ENCODE peak calls at places on chromosome 22, in six cellular contexts. One of them, this sample, is unnamed.

GRCh38 chr22:26285632-26286031 is 116.4 kb downstream of the SEZ6L start:
- DNase-seq in mesothelial cell of epicardium: no peak
- DNase-seq in bronchial epithelial cell: no peak
- DNase-seq in type B pancreatic cell: no peak
- DNase-seq in tibial nerve: no peak
- DNase-seq in activated CD8-positive, alpha-beta T cell treated with anti-CD3 and anti-CD28 coated beads for 36 hours: no peak
- DNase-seq in this sample: no peak

GRCh38 chr22:32880061-32880460 is 78.6 kb downstream of the TIMP3 start:
- DNase-seq in activated CD8-positive, alpha-beta T cell treated with anti-CD3 and anti-CD28 coated beads for 36 hours: no peak
- DNase-seq in bronchial epithelial cell: peak
- DNase-seq in tibial nerve: no peak
- DNase-seq in type B pancreatic cell: no peak
- DNase-seq in mesothelial cell of epicardium: no peak
- DNase-seq in this sample: no peak

GRCh38 chr22:36244522-36245391 is 5.4 kb upstream of the APOL2 start:
- DNase-seq in type B pancreatic cell: no peak
- DNase-seq in bronchial epithelial cell: no peak
- DNase-seq in activated CD8-positive, alpha-beta T cell treated with anti-CD3 and anti-CD28 coated beads for 36 hours: no peak
- DNase-seq in tibial nerve: peak
- DNase-seq in mesothelial cell of epicardium: no peak
- DNase-seq in this sample: no peak

GRCh38 chr22:45772726-45773125 is 101.1 kb downstream of the ATXN10 start:
- DNase-seq in bronchial epithelial cell: no peak
- DNase-seq in type B pancreatic cell: no peak
- DNase-seq in tibial nerve: no peak
- DNase-seq in activated CD8-positive, alpha-beta T cell treated with anti-CD3 and anti-CD28 coated beads for 36 hours: no peak
- DNase-seq in mesothelial cell of epicardium: no peak
- DNase-seq in this sample: no peak

GRCh38 chr22:20264614-20265452 is 3.3 kb downstream of the RTN4R start:
- DNase-seq in bronchial epithelial cell: no peak
- DNase-seq in mesothelial cell of epicardium: no peak
- DNase-seq in type B pancreatic cell: no peak
- DNase-seq in tibial nerve: no peak
- DNase-seq in activated CD8-positive, alpha-beta T cell treated with anti-CD3 and anti-CD28 coated beads for 36 hours: no peak
- DNase-seq in this sample: no peak

GRCh38 chr22:32900856-32901255 is 99.4 kb downstream of the TIMP3 start:
- DNase-seq in bronchial epithelial cell: peak
- DNase-seq in activated CD8-positive, alpha-beta T cell treated with anti-CD3 and anti-CD28 coated beads for 36 hours: no peak
- DNase-seq in type B pancreatic cell: no peak
- DNase-seq in tibial nerve: no peak
- DNase-seq in mesothelial cell of epicardium: no peak
- DNase-seq in this sample: no peak

GRCh38 chr22:22834204-22834603 is 53.4 kb upstream of the IGLL5 start:
- DNase-seq in type B pancreatic cell: no peak
- DNase-seq in bronchial epithelial cell: no peak
- DNase-seq in activated CD8-positive, alpha-beta T cell treated with anti-CD3 and anti-CD28 coated beads for 36 hours: no peak
- DNase-seq in mesothelial cell of epicardium: no peak
- DNase-seq in tibial nerve: no peak
- DNase-seq in this sample: no peak

GRCh38 chr22:28736296-28737155 is 5.1 kb downstream of the CHEK2 start:
- DNase-seq in tibial nerve: no peak
- DNase-seq in bronchial epithelial cell: no peak
- DNase-seq in type B pancreatic cell: no peak
- DNase-seq in mesothelial cell of epicardium: no peak
- DNase-seq in activated CD8-positive, alpha-beta T cell treated with anti-CD3 and anti-CD28 coated beads for 36 hours: no peak
- DNase-seq in this sample: no peak

GRCh38 chr22:18095101-18095805 is 15.4 kb upstream of the TUBA8 start:
- DNase-seq in mesothelial cell of epicardium: no peak
- DNase-seq in bronchial epithelial cell: no peak
- DNase-seq in type B pancreatic cell: no peak
- DNase-seq in activated CD8-positive, alpha-beta T cell treated with anti-CD3 and anti-CD28 coated beads for 36 hours: peak
- DNase-seq in tibial nerve: no peak
- DNase-seq in this sample: no peak

GRCh38 chr22:46195487-46196165 is 45.3 kb downstream of the PPARA start:
- DNase-seq in type B pancreatic cell: no peak
- DNase-seq in mesothelial cell of epicardium: no peak
- DNase-seq in activated CD8-positive, alpha-beta T cell treated with anti-CD3 and anti-CD28 coated beads for 36 hours: no peak
- DNase-seq in tibial nerve: no peak
- DNase-seq in bronchial epithelial cell: no peak
- DNase-seq in this sample: no peak

GRCh38 chr22:33524511-33525270 is 395.6 kb downstream of the LARGE1 start:
- DNase-seq in type B pancreatic cell: no peak
- DNase-seq in activated CD8-positive, alpha-beta T cell treated with anti-CD3 and anti-CD28 coated beads for 36 hours: no peak
- DNase-seq in tibial nerve: no peak
- DNase-seq in bronchial epithelial cell: no peak
- DNase-seq in mesothelial cell of epicardium: no peak
- DNase-seq in this sample: no peak

GRCh38 chr22:37328017-37328416 is 45.7 kb downstream of the CYTH4 start:
- DNase-seq in bronchial epithelial cell: peak
- DNase-seq in mesothelial cell of epicardium: no peak
- DNase-seq in tibial nerve: no peak
- DNase-seq in activated CD8-positive, alpha-beta T cell treated with anti-CD3 and anti-CD28 coated beads for 36 hours: no peak
- DNase-seq in type B pancreatic cell: no peak
- DNase-seq in this sample: no peak

GRCh38 chr22:20771918-20772625 is 1.8 kb upstream of the SERPIND1 start:
- DNase-seq in type B pancreatic cell: no peak
- DNase-seq in tibial nerve: no peak
- DNase-seq in activated CD8-positive, alpha-beta T cell treated with anti-CD3 and anti-CD28 coated beads for 36 hours: no peak
- DNase-seq in mesothelial cell of epicardium: no peak
- DNase-seq in bronchial epithelial cell: no peak
- DNase-seq in this sample: no peak

GRCh38 chr22:36588285-36588684 is 59.3 kb upstream of the EIF3D start:
- DNase-seq in type B pancreatic cell: no peak
- DNase-seq in activated CD8-positive, alpha-beta T cell treated with anti-CD3 and anti-CD28 coated beads for 36 hours: no peak
- DNase-seq in tibial nerve: no peak
- DNase-seq in mesothelial cell of epicardium: no peak
- DNase-seq in bronchial epithelial cell: no peak
- DNase-seq in this sample: no peak

GRCh38 chr22:39954584-39955055 is 5.6 kb upstream of the TMA7B start:
- DNase-seq in type B pancreatic cell: no peak
- DNase-seq in bronchial epithelial cell: no peak
- DNase-seq in mesothelial cell of epicardium: no peak
- DNase-seq in tibial nerve: peak
- DNase-seq in activated CD8-positive, alpha-beta T cell treated with anti-CD3 and anti-CD28 coated beads for 36 hours: peak
- DNase-seq in this sample: no peak

GRCh38 chr22:32413715-32414114 is 1.7 kb upstream of the RTCB start:
- DNase-seq in activated CD8-positive, alpha-beta T cell treated with anti-CD3 and anti-CD28 coated beads for 36 hours: no peak
- DNase-seq in bronchial epithelial cell: peak
- DNase-seq in mesothelial cell of epicardium: no peak
- DNase-seq in tibial nerve: no peak
- DNase-seq in type B pancreatic cell: no peak
- DNase-seq in this sample: no peak

GRCh38 chr22:26674211-26675190 is 17.1 kb downstream of the MIAT start:
- DNase-seq in type B pancreatic cell: no peak
- DNase-seq in tibial nerve: no peak
- DNase-seq in mesothelial cell of epicardium: no peak
- DNase-seq in bronchial epithelial cell: peak
- DNase-seq in activated CD8-positive, alpha-beta T cell treated with anti-CD3 and anti-CD28 coated beads for 36 hours: peak
- DNase-seq in this sample: no peak

GRCh38 chr22:45273452-45274075 is 11.2 kb upstream of the UPK3A start:
- DNase-seq in type B pancreatic cell: no peak
- DNase-seq in bronchial epithelial cell: no peak
- DNase-seq in tibial nerve: no peak
- DNase-seq in mesothelial cell of epicardium: no peak
- DNase-seq in activated CD8-positive, alpha-beta T cell treated with anti-CD3 and anti-CD28 coated beads for 36 hours: no peak
- DNase-seq in this sample: no peak

GRCh38 chr22:37154925-37155712 is 5.4 kb upstream of the IL2RB start:
- DNase-seq in bronchial epithelial cell: peak
- DNase-seq in mesothelial cell of epicardium: no peak
- DNase-seq in type B pancreatic cell: no peak
- DNase-seq in activated CD8-positive, alpha-beta T cell treated with anti-CD3 and anti-CD28 coated beads for 36 hours: no peak
- DNase-seq in tibial nerve: no peak
- DNase-seq in this sample: no peak

GRCh38 chr22:50221410-50222300 is 20.8 kb downstream of the SELENOO start:
- DNase-seq in bronchial epithelial cell: no peak
- DNase-seq in tibial nerve: no peak
- DNase-seq in type B pancreatic cell: no peak
- DNase-seq in mesothelial cell of epicardium: no peak
- DNase-seq in activated CD8-positive, alpha-beta T cell treated with anti-CD3 and anti-CD28 coated beads for 36 hours: peak
- DNase-seq in this sample: no peak
- TF ChIP-seq CTCF in bronchial epithelial cell: peak
- TF ChIP-seq CTCF in tibial nerve: no peak
- TF ChIP-seq CTCF in type B pancreatic cell: no peak
- TF ChIP-seq CTCF in mesothelial cell of epicardium: no peak
- TF ChIP-seq CTCF in activated CD8-positive, alpha-beta T cell treated with anti-CD3 and anti-CD28 coated beads for 36 hours: no peak
- TF ChIP-seq CTCF in this sample: no peak

GRCh38 chr22:47778160-47778658 is 1015.8 kb downstream of the TBC1D22A start:
- DNase-seq in bronchial epithelial cell: no peak
- DNase-seq in tibial nerve: no peak
- DNase-seq in mesothelial cell of epicardium: no peak
- DNase-seq in activated CD8-positive, alpha-beta T cell treated with anti-CD3 and anti-CD28 coated beads for 36 hours: no peak
- DNase-seq in type B pancreatic cell: no peak
- DNase-seq in this sample: no peak

GRCh38 chr22:47775686-47776085 is 1013.2 kb downstream of the TBC1D22A start:
- DNase-seq in mesothelial cell of epicardium: no peak
- DNase-seq in tibial nerve: no peak
- DNase-seq in bronchial epithelial cell: peak
- DNase-seq in type B pancreatic cell: no peak
- DNase-seq in activated CD8-positive, alpha-beta T cell treated with anti-CD3 and anti-CD28 coated beads for 36 hours: no peak
- DNase-seq in this sample: no peak

GRCh38 chr22:47777426-47777825 is 1015.0 kb downstream of the TBC1D22A start:
- DNase-seq in type B pancreatic cell: no peak
- DNase-seq in bronchial epithelial cell: no peak
- DNase-seq in activated CD8-positive, alpha-beta T cell treated with anti-CD3 and anti-CD28 coated beads for 36 hours: no peak
- DNase-seq in mesothelial cell of epicardium: no peak
- DNase-seq in tibial nerve: no peak
- DNase-seq in this sample: no peak

GRCh38 chr22:47775191-47775590 is 1012.7 kb downstream of the TBC1D22A start:
- DNase-seq in tibial nerve: no peak
- DNase-seq in mesothelial cell of epicardium: no peak
- DNase-seq in activated CD8-positive, alpha-beta T cell treated with anti-CD3 and anti-CD28 coated beads for 36 hours: no peak
- DNase-seq in type B pancreatic cell: no peak
- DNase-seq in bronchial epithelial cell: no peak
- DNase-seq in this sample: no peak

GRCh38 chr22:47776329-47776728 is 1013.9 kb downstream of the TBC1D22A start:
- DNase-seq in activated CD8-positive, alpha-beta T cell treated with anti-CD3 and anti-CD28 coated beads for 36 hours: no peak
- DNase-seq in mesothelial cell of epicardium: no peak
- DNase-seq in type B pancreatic cell: no peak
- DNase-seq in tibial nerve: no peak
- DNase-seq in bronchial epithelial cell: no peak
- DNase-seq in this sample: no peak
- TF ChIP-seq CTCF in activated CD8-positive, alpha-beta T cell treated with anti-CD3 and anti-CD28 coated beads for 36 hours: no peak
- TF ChIP-seq CTCF in mesothelial cell of epicardium: no peak
- TF ChIP-seq CTCF in type B pancreatic cell: no peak
- TF ChIP-seq CTCF in tibial nerve: no peak
- TF ChIP-seq CTCF in bronchial epithelial cell: no peak
- TF ChIP-seq CTCF in this sample: no peak

DNA sequence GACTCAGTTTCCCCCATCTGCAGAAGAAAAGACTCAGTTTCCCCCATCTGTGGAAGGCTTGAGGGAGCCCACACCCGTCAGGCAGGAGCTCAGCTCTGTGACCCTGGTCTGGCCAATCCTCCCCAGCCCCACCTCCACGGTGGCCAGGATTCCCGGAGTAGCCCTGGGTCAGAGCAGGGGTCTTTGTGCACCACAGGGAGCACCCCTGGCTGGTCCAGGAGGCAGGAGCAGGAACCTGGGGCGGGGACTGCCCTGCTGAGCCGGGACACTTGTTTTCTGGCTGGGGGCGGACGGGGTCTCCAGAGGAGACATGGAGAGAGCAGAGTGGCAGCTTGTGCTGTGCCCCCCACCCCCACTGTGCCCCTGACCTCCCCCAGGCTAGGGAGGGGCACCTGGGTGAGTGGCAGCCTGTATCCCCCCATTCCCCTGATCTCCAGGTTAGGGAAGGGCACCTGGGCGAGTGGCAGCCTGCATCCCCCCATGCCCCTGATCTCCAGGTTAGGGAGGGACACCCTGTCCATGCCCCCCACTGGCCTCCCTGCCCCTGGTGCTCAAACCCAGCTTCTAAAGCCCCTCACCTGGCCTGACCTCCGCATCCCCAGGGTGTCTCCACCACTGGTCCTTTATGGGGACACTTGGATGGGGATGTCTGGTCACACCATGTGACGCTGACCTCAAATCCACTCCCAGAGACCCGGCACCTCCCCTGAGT is 18.8 kb downstream of the IL17REL start:
- DNase-seq in activated CD8-positive, alpha-beta T cell treated with anti-CD3 and anti-CD28 coated beads for 36 hours: no peak
- DNase-seq in mesothelial cell of epicardium: no peak
- DNase-seq in type B pancreatic cell: no peak
- DNase-seq in bronchial epithelial cell: no peak
- DNase-seq in tibial nerve: no peak
- DNase-seq in this sample: no peak
- TF ChIP-seq CTCF in activated CD8-positive, alpha-beta T cell treated with anti-CD3 and anti-CD28 coated beads for 36 hours: peak
- TF ChIP-seq CTCF in mesothelial cell of epicardium: no peak
- TF ChIP-seq CTCF in type B pancreatic cell: no peak
- TF ChIP-seq CTCF in bronchial epithelial cell: no peak
- TF ChIP-seq CTCF in tibial nerve: no peak
- TF ChIP-seq CTCF in this sample: no peak

DNA sequence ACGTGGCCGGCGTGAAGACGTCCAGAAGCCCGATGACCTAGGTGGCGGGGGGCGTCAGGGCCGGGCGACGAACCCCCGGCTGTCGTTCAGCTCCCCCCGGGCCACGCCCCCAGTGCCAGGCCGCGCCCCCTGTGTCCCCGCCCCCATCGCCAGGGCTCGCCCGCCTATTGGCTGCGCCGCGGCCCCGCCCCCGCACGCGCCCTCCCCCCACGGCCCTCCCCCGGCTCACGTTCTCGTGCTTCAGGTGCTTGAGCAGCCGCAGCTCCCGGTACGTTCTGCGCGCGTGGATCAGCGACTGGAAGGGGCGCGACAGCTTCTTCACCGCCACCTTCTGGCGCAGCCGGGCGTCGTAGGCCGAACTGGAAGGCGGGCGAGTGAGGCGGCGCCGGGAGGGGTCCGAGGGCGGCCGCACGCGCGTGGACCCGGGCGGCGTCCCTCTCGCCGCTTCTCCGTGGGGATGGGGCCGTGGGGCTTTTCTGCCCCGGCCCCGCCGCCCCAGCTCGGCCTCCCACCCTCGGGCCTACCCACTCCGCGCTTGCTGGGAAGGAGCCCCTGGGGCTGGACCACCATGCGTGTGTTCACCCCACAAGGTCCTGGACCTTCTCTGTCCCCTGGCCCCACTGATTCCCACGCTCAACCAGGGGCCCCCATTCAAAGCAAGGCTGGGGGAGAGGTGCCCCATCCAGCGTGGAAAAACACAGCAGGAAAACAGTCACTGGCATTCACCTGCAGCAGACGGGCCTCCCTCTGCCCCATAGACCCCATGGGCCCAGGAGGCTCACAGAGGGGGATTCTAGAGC is 2.4 kb downstream of the MAPK11 start:
- DNase-seq in bronchial epithelial cell: peak
- DNase-seq in mesothelial cell of epicardium: peak
- DNase-seq in type B pancreatic cell: no peak
- DNase-seq in tibial nerve: peak
- DNase-seq in activated CD8-positive, alpha-beta T cell treated with anti-CD3 and anti-CD28 coated beads for 36 hours: peak
- DNase-seq in this sample: no peak
- TF ChIP-seq CTCF in bronchial epithelial cell: peak
- TF ChIP-seq CTCF in mesothelial cell of epicardium: no peak
- TF ChIP-seq CTCF in type B pancreatic cell: peak
- TF ChIP-seq CTCF in tibial nerve: peak
- TF ChIP-seq CTCF in activated CD8-positive, alpha-beta T cell treated with anti-CD3 and anti-CD28 coated beads for 36 hours: peak
- TF ChIP-seq CTCF in this sample: no peak